ENCODE peak calls at places on chromosomes 6 and 20, in seven cellular contexts. N is fibroblast of lung, K is hepatocyte, I is PC-3, G is HCT116, P is IMR-90, L is K562. Q is an unnamed sample.

GRCh38 chr6:151483968-151484367 is 9.8 kb upstream of the CCDC170 start:
- DNase-seq in I (no peak), L (no peak), G (no peak), K (no peak), N (no peak), P (no peak), Q (no peak)

GRCh38 chr20:62209850-62210495 is 10.1 kb downstream of the HRH3 start:
- DNase-seq in K (no peak), P (no peak), I (no peak), L (no peak), G (no peak), N (no peak), Q (no peak)

GRCh38 chr20:40692240-40693011 is 3.4 kb upstream of the MAFB start:
- DNase-seq in K (no peak), I (no peak), P (no peak), L (no peak), N (no peak), G (no peak), Q (no peak)

GRCh38 chr6:43293698-43294097 is 4.4 kb upstream of the SLC22A7 start:
- DNase-seq in I (no peak), P (no peak), N (no peak), K (no peak), G (no peak), L (no peak), Q (no peak)

GRCh38 chr20:62651285-62652021 is 9.2 kb downstream of the SLCO4A1 start:
- DNase-seq in L (peak), G (no peak), K (peak), N (peak), I (no peak), P (peak), Q (no peak)

GRCh38 chr6:27138837-27139752 is 108.4 kb upstream of the PRSS16 start:
- DNase-seq in L (peak), N (peak), I (no peak), K (peak), P (peak), G (no peak), Q (peak)

GRCh38 chr6:43202451-43202850 is 20.5 kb downstream of the CUL9 start:
- DNase-seq in I (no peak), G (no peak), N (no peak), L (no peak), P (no peak), K (no peak), Q (no peak)

GRCh38 chr20:57467742-57468141 is 57.2 kb downstream of the CTCFL start:
- DNase-seq in L (no peak), K (no peak), N (no peak), I (no peak), P (no peak), G (no peak), Q (no peak)

GRCh38 chr6:136723780-136724179 is 68.5 kb downstream of the MAP3K5 start:
- DNase-seq in I (peak), K (no peak), G (no peak), L (no peak), N (no peak), P (no peak), Q (peak)

GRCh38 chr6:155498370-155498769 is 42.7 kb upstream of the NOX3 start:
- DNase-seq in I (no peak), L (no peak), N (no peak), P (peak), G (no peak), K (no peak), Q (no peak)

GRCh38 chr6:119493980-119494379 is 144.4 kb upstream of the MAN1A1 start:
- DNase-seq in K (no peak), N (no peak), L (no peak), I (no peak), G (no peak), P (no peak), Q (no peak)

GRCh38 chr20:63708301-63709148 is 686 bp downstream of the ZGPAT start:
- DNase-seq in K (peak), I (no peak), G (no peak), P (no peak), N (no peak), L (peak), Q (no peak)

GRCh38 chr6:135251964-135252429 is 70.9 kb downstream of the MYB start:
- DNase-seq in G (no peak), K (peak), N (no peak), P (peak), L (no peak), I (peak), Q (peak)

GRCh38 chr6:5175195-5175594 is 85.6 kb downstream of the LYRM4 start:
- DNase-seq in N (no peak), K (no peak), I (peak), L (peak), P (no peak), G (no peak), Q (no peak)

GRCh38 chr20:58043122-58043865 is 185.2 kb downstream of the ANKRD60 start:
- DNase-seq in K (no peak), L (no peak), P (no peak), G (no peak), I (no peak), N (no peak), Q (no peak)

GRCh38 chr6:26478100-26478984 is 20.6 kb downstream of the BTN2A1 start:
- DNase-seq in N (no peak), G (no peak), I (no peak), L (peak), K (no peak), P (no peak), Q (no peak)

GRCh38 chr6:137767931-137768690 is 98.9 kb upstream of the TNFAIP3 start:
- DNase-seq in I (no peak), G (no peak), K (no peak), L (no peak), P (peak), N (peak), Q (peak)

GRCh38 chr6:131688286-131688685 is 12.9 kb downstream of the OR2A4 start:
- DNase-seq in N (no peak), G (no peak), I (no peak), P (no peak), L (no peak), K (no peak), Q (no peak)

GRCh38 chr6:36924131-36924530 is 30.4 kb upstream of the PI16 start:
- DNase-seq in P (peak), K (no peak), G (no peak), I (no peak), L (no peak), N (no peak), Q (peak)

GRCh38 chr6:154154389-154154967 is 115.4 kb downstream of the OPRM1 start:
- DNase-seq in L (peak), P (peak), I (peak), N (peak), K (peak), G (peak), Q (peak)

GRCh38 chr6:50259903-50260302 is 210.2 kb upstream of the DEFB112 start:
- DNase-seq in N (no peak), L (no peak), I (no peak), G (no peak), P (no peak), K (no peak), Q (no peak)

GRCh38 chr20:51500311-51500710 is 42.2 kb downstream of the NFATC2 start:
- DNase-seq in N (no peak), G (no peak), L (peak), I (peak), P (no peak), K (no peak), Q (no peak)

GRCh38 chr6:25389501-25389900 is 110.3 kb downstream of the CARMIL1 start:
- DNase-seq in G (no peak), I (peak), K (no peak), N (peak), P (no peak), L (no peak), Q (no peak)

GRCh38 chr20:47686545-47686944 is 98.7 kb downstream of the SULF2 start:
- DNase-seq in G (no peak), L (no peak), I (no peak), K (peak), N (peak), P (peak), Q (no peak)

GRCh38 chr6:149162924-149163323 is 154.6 kb upstream of the TAB2 start:
- DNase-seq in N (no peak), P (no peak), K (no peak), G (no peak), I (no peak), L (no peak), Q (no peak)

GRCh38 chr20:54389872-54390271 is 85.5 kb upstream of the DOK5 start:
- DNase-seq in N (peak), G (no peak), K (no peak), P (no peak), I (no peak), L (no peak), Q (no peak)

GRCh38 chr6:93792751-93793150 is 373.4 kb upstream of the EPHA7 start:
- DNase-seq in K (no peak), P (peak), L (no peak), G (no peak), I (no peak), N (peak), Q (no peak)

GRCh38 chr6:9851541-9852380 is 563.1 kb downstream of the TFAP2A start:
- DNase-seq in L (no peak), N (no peak), I (peak), K (peak), P (peak), G (peak), Q (no peak)

GRCh38 chr6:112308476-112308875 is 38.7 kb upstream of the RFPL4B start:
- DNase-seq in N (no peak), P (no peak), L (no peak), I (no peak), G (no peak), K (no peak), Q (no peak)

GRCh38 chr6:19795211-19795610 is 42.0 kb upstream of the ID4 start:
- DNase-seq in K (no peak), N (no peak), I (peak), G (no peak), P (no peak), L (no peak), Q (no peak)

GRCh38 chr6:11634948-11635347 is 97.4 kb downstream of the TMEM170B start:
- DNase-seq in I (no peak), K (no peak), G (no peak), N (no peak), L (no peak), P (no peak), Q (no peak)

GRCh38 chr6:44169886-44170570 is 11.4 kb downstream of the CAPN11 start:
- DNase-seq in P (no peak), K (no peak), N (no peak), L (no peak), G (no peak), I (no peak), Q (peak)

GRCh38 chr20:21394120-21394519 is 3.2 kb downstream of the NKX2-4 start:
- DNase-seq in G (no peak), N (no peak), P (no peak), K (no peak), I (no peak), L (no peak), Q (no peak)

GRCh38 chr20:21390768-21391167 is 6.6 kb downstream of the NKX2-4 start:
- DNase-seq in L (no peak), N (no peak), P (no peak), G (no peak), K (no peak), I (no peak), Q (no peak)

GRCh38 chr20:21393142-21393541 is 4.2 kb downstream of the NKX2-4 start:
- DNase-seq in L (no peak), I (no peak), N (no peak), P (no peak), G (no peak), K (no peak), Q (no peak)

GRCh38 chr20:21389368-21389767 is 8.0 kb downstream of the NKX2-4 start:
- DNase-seq in N (peak), G (no peak), K (no peak), P (peak), L (no peak), I (no peak), Q (no peak)

DNA sequence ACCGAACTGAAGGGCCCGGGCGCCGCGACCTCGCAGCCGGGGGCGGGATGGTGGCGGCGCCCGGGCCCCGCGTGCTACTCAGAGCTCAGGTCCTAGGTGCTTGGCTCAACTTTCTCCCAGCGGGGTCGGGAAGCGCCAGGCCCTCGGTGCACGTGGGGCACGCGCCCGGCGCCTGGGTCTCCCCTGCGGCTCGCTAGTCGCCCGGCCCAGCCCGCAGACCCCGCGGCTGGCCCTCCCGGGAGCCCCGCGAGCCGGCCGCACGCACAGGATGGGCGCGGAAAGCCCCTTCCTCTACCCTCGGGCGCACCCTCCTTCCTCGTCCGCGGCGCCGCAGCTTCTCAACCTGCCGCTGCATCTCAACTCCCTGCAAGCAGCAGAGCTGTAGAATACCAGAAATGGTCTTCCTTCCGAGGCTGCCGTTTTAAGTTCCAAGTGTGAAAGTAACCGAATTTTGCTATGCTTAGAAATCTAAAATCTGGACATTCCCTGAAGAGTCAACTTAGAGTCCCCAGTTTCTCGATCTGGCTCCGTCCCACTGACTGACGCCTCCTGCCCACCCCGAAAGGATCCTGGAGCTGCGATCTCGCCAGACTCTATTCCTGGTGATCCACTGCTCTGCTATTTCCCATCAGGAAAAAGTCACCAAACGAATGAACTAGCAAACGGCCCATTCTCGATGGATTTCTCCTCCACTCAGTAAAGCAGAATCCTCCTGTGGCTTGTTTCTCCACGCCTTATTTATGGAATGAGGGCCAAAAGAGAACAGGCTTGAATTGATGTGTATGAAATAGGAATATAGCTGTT is 5.6 kb downstream of the NKX2-4 start:
- DNase-seq in I (no peak), N (no peak), K (peak), G (no peak), P (no peak), L (no peak), Q (no peak)
- H2AFZ ChIP-seq in I (no peak), N (no peak), K (no peak), G (no peak), P (no peak), L (no peak), Q (no peak)

DNA sequence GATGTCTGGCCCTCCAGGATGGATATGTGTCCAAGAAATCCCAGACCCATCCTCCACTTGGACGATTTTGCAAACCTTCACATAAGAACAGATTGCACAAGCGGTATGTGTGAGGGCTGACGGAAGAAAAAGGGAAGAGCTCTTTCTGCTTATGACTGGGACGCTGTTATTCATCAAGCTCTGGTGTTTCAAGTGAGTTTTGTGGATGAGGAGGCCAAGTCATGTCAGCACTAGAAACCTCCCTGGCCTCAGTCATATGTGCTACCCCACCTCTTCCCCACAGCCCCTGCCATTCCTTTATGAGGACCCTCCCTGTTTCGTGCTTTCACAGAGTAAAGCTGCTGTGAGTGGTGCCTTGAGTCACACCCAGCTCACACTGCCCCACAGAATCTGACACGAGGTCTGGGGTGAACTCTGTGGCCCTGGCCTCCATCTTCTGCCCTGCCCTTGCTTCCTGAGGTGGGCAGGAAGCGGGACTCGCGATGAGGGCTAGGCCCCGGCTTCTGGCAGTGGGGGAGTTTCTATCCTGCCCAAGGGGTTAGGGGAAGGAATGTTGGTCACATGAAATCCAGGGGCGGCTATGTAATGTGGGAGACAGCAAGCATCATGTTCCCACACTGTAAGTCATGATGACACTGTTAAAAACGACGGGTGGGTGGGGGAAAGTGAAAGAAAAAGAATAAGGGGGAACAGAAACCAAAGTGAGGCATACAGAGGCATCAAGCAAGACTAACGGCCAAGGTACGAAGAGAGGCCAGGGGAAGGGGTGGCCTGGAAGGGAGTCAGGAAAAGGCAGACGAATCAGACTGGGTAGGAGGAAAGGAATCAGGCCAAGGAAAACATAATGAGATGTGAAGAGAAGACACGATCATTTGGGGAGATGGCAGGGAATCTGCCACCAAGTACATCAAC is 78.1 kb downstream of the PRDM1 start:
- DNase-seq in L (no peak), I (no peak), K (peak), P (peak), G (no peak), N (peak), Q (no peak)
- H2AFZ ChIP-seq in L (peak), I (no peak), K (no peak), P (peak), G (no peak), N (peak), Q (peak)

GRCh38 chr20:483791-484644 is 21.7 kb upstream of the TBC1D20 start:
- DNase-seq in K (no peak), L (no peak), N (no peak), I (no peak), P (no peak), G (no peak), Q (no peak)

DNA sequence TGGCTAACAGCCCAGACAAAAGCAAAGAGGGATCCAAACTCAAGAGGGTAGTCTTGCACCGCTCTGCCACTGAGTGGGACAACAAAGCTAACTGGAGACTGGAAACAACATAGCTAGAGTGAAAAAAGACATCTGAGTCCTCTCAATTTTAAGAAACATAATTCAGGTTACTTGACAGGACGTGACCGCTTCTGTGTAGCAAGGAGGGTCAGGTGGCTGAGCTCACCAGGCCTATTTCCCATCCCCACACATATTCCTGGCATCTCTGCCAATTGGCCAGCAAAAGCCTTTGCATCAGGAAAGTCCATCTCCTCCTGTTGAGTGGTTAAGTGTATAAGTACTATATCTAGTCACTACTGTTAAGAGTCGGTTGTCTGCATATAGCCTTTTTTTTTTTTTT is 25.3 kb upstream of the TBC1D20 start:
- DNase-seq in P (no peak), N (no peak), I (no peak), L (no peak), G (no peak), K (no peak), Q (no peak)
- H2AFZ ChIP-seq in P (no peak), N (no peak), I (no peak), L (no peak), G (no peak), K (no peak), Q (no peak)

DNA sequence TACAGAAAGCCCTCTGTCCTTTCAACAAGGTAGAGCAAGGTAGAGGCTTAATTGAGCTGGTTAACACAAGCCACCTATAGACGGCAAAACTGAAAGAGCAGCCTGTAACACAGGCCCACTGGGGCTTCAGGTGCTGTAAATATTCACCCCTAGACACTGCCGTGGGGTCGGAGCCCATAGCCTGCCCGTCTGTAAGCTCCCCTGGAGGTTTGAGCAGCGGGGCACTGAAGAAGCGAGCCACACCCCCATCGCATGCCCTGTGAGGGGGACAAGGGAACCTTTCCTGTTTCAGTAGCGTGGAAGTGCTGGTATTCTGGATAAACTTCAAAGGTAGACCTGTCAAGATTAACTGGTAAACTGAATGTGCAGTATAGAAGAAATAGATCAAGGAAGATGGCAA is 160.4 kb downstream of the TPBG start:
- DNase-seq in N (no peak), G (no peak), L (no peak), I (no peak), P (no peak), K (no peak), Q (no peak)
- H2AFZ ChIP-seq in N (no peak), G (no peak), L (no peak), I (no peak), P (no peak), K (no peak), Q (no peak)

GRCh38 chr6:30127238-30128093 is 8.5 kb upstream of the TRIM40 start:
- DNase-seq in G (no peak), N (no peak), I (no peak), K (no peak), L (no peak), P (no peak), Q (no peak)
- H2AFZ ChIP-seq in G (no peak), N (no peak), I (no peak), K (peak), L (no peak), P (peak), Q (no peak)

GRCh38 chr6:147507162-147508072 is 1.1 kb upstream of the SAMD5 start:
- DNase-seq in G (no peak), K (peak), I (peak), P (no peak), L (no peak), N (no peak), Q (no peak)

GRCh38 chr6:147508871-147509608 is 550 bp downstream of the SAMD5 start:
- DNase-seq in I (no peak), P (no peak), N (no peak), K (peak), L (peak), G (no peak), Q (no peak)

GRCh38 chr6:147504848-147505247 is 3.6 kb upstream of the SAMD5 start:
- DNase-seq in I (no peak), L (no peak), K (no peak), N (no peak), P (no peak), G (no peak), Q (no peak)

GRCh38 chr6:147508073-147508870 is at the start of gene SAMD5:
- DNase-seq in P (peak), G (peak), N (peak), K (peak), I (peak), L (peak), Q (no peak)

DNA sequence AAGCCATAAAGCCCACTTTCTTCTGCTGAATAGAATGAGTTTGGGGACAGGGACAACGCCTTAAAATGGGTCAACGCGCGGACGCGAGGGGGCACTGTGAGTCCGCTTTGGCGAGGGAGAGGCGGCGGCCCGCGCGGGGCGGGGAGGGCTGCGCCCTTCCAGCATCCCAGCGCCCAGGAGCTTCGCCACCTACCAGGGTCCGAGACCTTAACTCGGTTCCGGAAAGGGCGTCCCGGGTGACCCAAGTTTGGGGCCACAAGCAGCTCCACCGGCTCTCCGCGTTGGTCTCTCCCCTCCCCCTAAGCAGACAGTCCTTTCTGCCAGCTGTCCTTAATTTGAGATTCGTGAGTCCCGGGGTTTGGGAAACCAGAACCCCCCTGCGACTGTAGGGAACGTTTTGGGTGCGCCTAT is 1.8 kb upstream of the SAMD5 start:
- DNase-seq in G (no peak), L (peak), K (peak), N (peak), I (peak), P (peak), Q (no peak)
- H2AFZ ChIP-seq in G (peak), L (no peak), K (peak), N (peak), I (peak), P (peak), Q (no peak)